ENCODE peak calls at places on chromosomes 3 and 15, in eight cellular contexts. G is type B pancreatic cell, A is HTR-8/SVneo, O is AG08395, M is occipital lobe, Q is RCC 7860, F is transverse colon, E is natural killer cell. L is an unnamed sample.

GRCh38 chr15:99536422-99537033 is 29.3 kb upstream of the MEF2A start:
- DNase-seq in Q (peak; percentile 63), G (no peak), E (no peak), O (peak; percentile 86), A (peak; percentile 56), M (peak; percentile 38), F (no peak), L (no peak)

GRCh38 chr3:193157051-193157450 is 84.0 kb upstream of the PLAAT1 start:
- DNase-seq in A (no peak), F (no peak), Q (no peak), G (no peak), M (no peak), O (no peak), E (no peak), L (no peak)

GRCh38 chr3:31265646-31266423 is 266.9 kb upstream of the STT3B start:
- DNase-seq in M (no peak), E (no peak), G (no peak), Q (no peak), A (no peak), F (no peak), O (no peak), L (no peak)

GRCh38 chr3:165852150-165852549 is 14.9 kb upstream of the BCHE start:
- DNase-seq in A (no peak), M (no peak), G (no peak), E (no peak), Q (no peak), O (no peak), F (no peak), L (no peak)

GRCh38 chr3:79317551-79318518 is 450.0 kb downstream of the ROBO1 start:
- DNase-seq in M (no peak), Q (no peak), G (no peak), A (no peak), O (no peak), E (no peak), F (no peak), L (peak; percentile 67)

GRCh38 chr15:41564286-41564959 is 5.4 kb downstream of the TYRO3 start:
- DNase-seq in O (no peak), E (no peak), M (peak; percentile 43), Q (no peak), F (no peak), A (no peak), G (no peak), L (no peak)

GRCh38 chr3:49456417-49456816 is 13.7 kb upstream of the DAG1 start:
- DNase-seq in G (no peak), A (no peak), M (no peak), Q (peak; percentile 34), F (no peak), E (no peak), O (no peak), L (no peak)

GRCh38 chr3:1195922-1196321 is 103.1 kb downstream of the CNTN6 start:
- DNase-seq in G (no peak), M (no peak), Q (peak; percentile 67), F (no peak), A (no peak), E (no peak), O (peak; percentile 59), L (no peak)

GRCh38 chr3:58492385-58492970 is 582 bp downstream of the KCTD6 start:
- DNase-seq in F (no peak), E (no peak), G (no peak), O (peak; percentile 15), M (no peak), Q (no peak), A (no peak), L (no peak)

GRCh38 chr3:48571938-48572337 is 8.4 kb upstream of the UCN2 start:
- DNase-seq in Q (no peak), E (no peak), M (no peak), G (no peak), F (no peak), A (no peak), O (no peak), L (no peak)

GRCh38 chr15:57867970-57868791 is 161.7 kb downstream of the POLR2M start:
- DNase-seq in G (no peak), F (no peak), O (no peak), A (no peak), Q (no peak), E (peak; percentile 21), M (no peak), L (no peak)

GRCh38 chr3:135982404-135982761 is 16.9 kb downstream of the PPP2R3A start:
- DNase-seq in F (no peak), Q (peak; percentile 82), M (no peak), A (no peak), E (no peak), G (no peak), O (no peak), L (no peak)

GRCh38 chr3:46932455-46933225 is 43.9 kb downstream of the CCDC12 start:
- DNase-seq in A (no peak), O (no peak), G (no peak), F (no peak), Q (no peak), M (no peak), E (no peak), L (no peak)

GRCh38 chr3:36591959-36592358 is 172.4 kb downstream of the DCLK3 start:
- DNase-seq in G (no peak), M (no peak), Q (peak; percentile 13), E (no peak), A (no peak), O (peak; percentile 53), F (no peak), L (no peak)

GRCh38 chr3:165256554-165256953 is 60.4 kb upstream of the SLITRK3 start:
- DNase-seq in F (no peak), M (no peak), G (no peak), A (no peak), E (no peak), Q (no peak), O (no peak), L (no peak)

GRCh38 chr15:80194186-80194585 is 41.4 kb downstream of the FAH start:
- DNase-seq in A (no peak), F (no peak), G (no peak), Q (no peak), M (no peak), O (no peak), E (no peak), L (peak; percentile 15)

GRCh38 chr15:66459818-66460615 is 37.5 kb downstream of the SNAPC5 start:
- DNase-seq in F (no peak), G (no peak), Q (peak; percentile 42), M (no peak), A (no peak), E (no peak), O (peak; percentile 55), L (no peak)